ENCODE peak calls at places on chromosomes 4 and X, in four cellular contexts. One of them, this sample, is unnamed.
A peak's percentile ranks its signal among the peaks of the same experiment; 100 is the strongest.

GRCh38 chr4:171794528-171794927 is 18.7 kb upstream of the GALNTL6 start:
- DNase-seq in pancreas: no peak
- DNase-seq in Calu3: no peak
- DNase-seq in ELR: no peak
- DNase-seq in this sample: no peak

GRCh38 chr4:185577592-185577940 is 42.3 kb upstream of the PDLIM3 start:
- DNase-seq in pancreas: no peak
- DNase-seq in Calu3: no peak
- DNase-seq in ELR: no peak
- DNase-seq in this sample: no peak

GRCh38 chr4:140400111-140400510 is 26.7 kb downstream of the SCOC start:
- DNase-seq in pancreas: no peak
- DNase-seq in Calu3: no peak
- DNase-seq in ELR: no peak
- DNase-seq in this sample: no peak

GRCh38 chr4:85725727-85726170 is 250.8 kb downstream of the ARHGAP24 start:
- DNase-seq in pancreas: peak; percentile 85
- DNase-seq in Calu3: no peak
- DNase-seq in ELR: no peak
- DNase-seq in this sample: no peak

GRCh38 chr4:89803915-89804314 is 33.0 kb downstream of the SNCA start:
- DNase-seq in pancreas: no peak
- DNase-seq in Calu3: no peak
- DNase-seq in ELR: no peak
- DNase-seq in this sample: no peak

GRCh38 chr4:144683516-144683915 is 37.6 kb downstream of the HHIP start:
- DNase-seq in pancreas: no peak
- DNase-seq in Calu3: no peak
- DNase-seq in ELR: no peak
- DNase-seq in this sample: no peak

GRCh38 chr4:56424697-56425514 is 10.5 kb downstream of the PPAT start:
- DNase-seq in pancreas: no peak
- DNase-seq in Calu3: peak; percentile 11
- DNase-seq in ELR: peak; percentile 56
- DNase-seq in this sample: no peak

GRCh38 chr4:48175806-48176205 is 41.8 kb upstream of the TXK start:
- DNase-seq in pancreas: no peak
- DNase-seq in Calu3: no peak
- DNase-seq in ELR: peak; percentile 51
- DNase-seq in this sample: no peak

GRCh38 chrX:13647709-13648212 is 5.2 kb upstream of the TCEANC start:
- DNase-seq in pancreas: peak; percentile 55
- DNase-seq in Calu3: peak; percentile 61
- DNase-seq in ELR: no peak
- DNase-seq in this sample: no peak

GRCh38 chr4:82275431-82276423 is 98.1 kb downstream of the HNRNPD start:
- DNase-seq in pancreas: no peak
- DNase-seq in Calu3: no peak
- DNase-seq in ELR: no peak
- DNase-seq in this sample: no peak

GRCh38 chr4:133588306-133588705 is 439.2 kb downstream of the PCDH10 start:
- DNase-seq in pancreas: no peak
- DNase-seq in Calu3: no peak
- DNase-seq in ELR: no peak
- DNase-seq in this sample: no peak

GRCh38 chr4:140944539-140944938 is 188.4 kb upstream of the TBC1D9 start:
- DNase-seq in pancreas: no peak
- DNase-seq in Calu3: no peak
- DNase-seq in ELR: no peak
- DNase-seq in this sample: no peak

GRCh38 chr4:154439224-154439623 is 52.4 kb downstream of the DCHS2 start:
- DNase-seq in pancreas: no peak
- DNase-seq in Calu3: no peak
- DNase-seq in ELR: no peak
- DNase-seq in this sample: no peak

GRCh38 chr4:141038428-141038827 is 94.8 kb downstream of the RNF150 start:
- DNase-seq in pancreas: no peak
- DNase-seq in Calu3: no peak
- DNase-seq in ELR: no peak
- DNase-seq in this sample: no peak

GRCh38 chrX:142096263-142096662 is 108.8 kb downstream of the MAGEC2 start:
- DNase-seq in pancreas: no peak
- DNase-seq in Calu3: no peak
- DNase-seq in ELR: no peak
- DNase-seq in this sample: no peak

GRCh38 chr4:121863787-121864186 is 6.5 kb downstream of the BBS7 start:
- DNase-seq in pancreas: no peak
- DNase-seq in Calu3: no peak
- DNase-seq in ELR: no peak
- DNase-seq in this sample: no peak

GRCh38 chrX:13074297-13075262 is 30.2 kb upstream of the FAM9C start:
- DNase-seq in pancreas: no peak
- DNase-seq in Calu3: no peak
- DNase-seq in ELR: no peak
- DNase-seq in this sample: no peak

This sample was measured in iPS DF 6.9.